ENCODE peak calls at places on chromosomes 7 and 10, in five cellular contexts. Z is colonic mucosa, Q is mammary epithelial cell, I is NT2/D1, K is trophoblast cell. R is an unnamed sample.

GRCh38 chr7:114802628-114803027 is 119.3 kb upstream of the MDFIC start:
- DNase-seq in Z (no peak), Q (no peak), I (no peak), K (no peak), R (no peak)

GRCh38 chr7:139994356-139994755 is 68.4 kb downstream of the PARP12 start:
- DNase-seq in Z (no peak), Q (no peak), I (no peak), K (no peak), R (no peak)

GRCh38 chr10:73923935-73924598 is 13.1 kb downstream of the PLAU start:
- DNase-seq in Z (no peak), Q (no peak), I (no peak), K (no peak), R (no peak)

GRCh38 chr7:95430864-95431263 is 4.0 kb downstream of the PON2 start:
- DNase-seq in Z (peak), Q (peak), I (no peak), K (no peak), R (no peak)

GRCh38 chr10:116098411-116099019 is 174.5 kb downstream of the GFRA1 start:
- DNase-seq in Z (no peak), Q (no peak), I (no peak), K (no peak), R (no peak)

GRCh38 chr7:27586825-27587224 is 75.9 kb downstream of the HIBADH start:
- DNase-seq in Z (peak), Q (no peak), I (no peak), K (no peak), R (no peak)

GRCh38 chr10:51770719-51771118 is 71.3 kb upstream of the CSTF2T start:
- DNase-seq in Z (no peak), Q (no peak), I (no peak), K (peak), R (no peak)

GRCh38 chr10:17046989-17047388 is 82.6 kb downstream of the CUBN start:
- DNase-seq in Z (no peak), Q (no peak), I (no peak), K (no peak), R (no peak)

GRCh38 chr10:46233101-46233500 is 53.7 kb upstream of the ANTXRL start:
- DNase-seq in Z (peak), Q (no peak), I (no peak), K (no peak), R (no peak)

GRCh38 chr10:84537447-84537931 is 209.1 kb downstream of the CCSER2 start:
- DNase-seq in Z (peak), Q (peak), I (peak), K (peak), R (peak)

GRCh38 chr10:129962092-129962494 is 2.0 kb downstream of the EBF3 start:
- DNase-seq in Z (no peak), Q (no peak), I (no peak), K (no peak), R (no peak)

GRCh38 chr7:107025449-107026103 is 18.9 kb upstream of the PRKAR2B start:
- DNase-seq in Z (no peak), Q (no peak), I (no peak), K (no peak), R (no peak)

GRCh38 chr7:100545636-100546128 is 6.7 kb downstream of the AGFG2 start:
- DNase-seq in Z (no peak), Q (peak), I (peak), K (peak), R (peak)

GRCh38 chr7:92722541-92722940 is 113.8 kb downstream of the CDK6 start:
- DNase-seq in Z (no peak), Q (no peak), I (no peak), K (no peak), R (peak)
- H3K9ac ChIP-seq in Z (no peak), Q (no peak), I (no peak), K (no peak), R (no peak)

DNA sequence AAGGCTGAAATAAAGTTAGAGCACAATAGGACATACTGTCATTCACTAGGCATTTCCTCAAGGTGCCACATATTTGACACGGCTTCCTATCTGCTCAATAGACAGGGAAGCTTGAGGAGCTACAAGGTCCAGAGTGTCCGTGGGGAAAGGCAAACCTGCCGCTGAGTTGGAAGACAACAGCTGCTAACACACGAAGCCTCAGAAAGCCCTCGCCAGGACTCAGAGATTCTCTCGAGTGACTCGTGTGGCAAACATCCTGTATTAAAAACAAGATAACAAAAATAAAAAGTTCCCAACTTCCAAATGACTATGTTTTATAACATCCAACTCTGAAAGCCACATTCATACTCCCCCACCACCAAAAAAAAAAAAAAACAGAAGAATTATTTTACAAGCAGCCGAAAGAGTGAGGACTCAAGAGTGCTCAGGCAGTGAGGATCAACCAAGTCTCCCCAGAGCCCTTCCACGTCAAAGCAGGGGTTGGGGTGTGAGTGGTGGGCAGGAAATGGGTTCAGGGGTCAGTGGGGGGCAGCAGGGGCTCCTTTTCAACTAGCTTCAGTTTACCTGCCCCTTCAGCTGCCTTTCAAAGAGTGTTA is 67.6 kb downstream of the STK17A start:
- DNase-seq in Z (no peak), Q (no peak), I (no peak), K (no peak), R (peak)
- H3K9ac ChIP-seq in Z (no peak), Q (no peak), I (no peak), K (no peak), R (peak)

GRCh38 chr7:30726296-30727006 is 25.5 kb upstream of the INMT start:
- DNase-seq in Z (no peak), Q (no peak), I (no peak), K (no peak), R (no peak)
- H3K9ac ChIP-seq in Z (no peak), Q (no peak), I (no peak), K (no peak), R (no peak)

GRCh38 chr7:45704683-45705016 is 130.5 kb downstream of the ADCY1 start:
- DNase-seq in Z (peak), Q (no peak), I (no peak), K (no peak), R (no peak)

GRCh38 chr7:45703911-45704682 is 129.9 kb downstream of the ADCY1 start:
- DNase-seq in Z (peak), Q (no peak), I (no peak), K (no peak), R (no peak)

GRCh38 chr7:45701701-45702460 is 127.7 kb downstream of the ADCY1 start:
- DNase-seq in Z (no peak), Q (no peak), I (no peak), K (no peak), R (no peak)

GRCh38 chr7:45703373-45703821 is 129.2 kb downstream of the ADCY1 start:
- DNase-seq in Z (peak), Q (no peak), I (no peak), K (no peak), R (no peak)

DNA sequence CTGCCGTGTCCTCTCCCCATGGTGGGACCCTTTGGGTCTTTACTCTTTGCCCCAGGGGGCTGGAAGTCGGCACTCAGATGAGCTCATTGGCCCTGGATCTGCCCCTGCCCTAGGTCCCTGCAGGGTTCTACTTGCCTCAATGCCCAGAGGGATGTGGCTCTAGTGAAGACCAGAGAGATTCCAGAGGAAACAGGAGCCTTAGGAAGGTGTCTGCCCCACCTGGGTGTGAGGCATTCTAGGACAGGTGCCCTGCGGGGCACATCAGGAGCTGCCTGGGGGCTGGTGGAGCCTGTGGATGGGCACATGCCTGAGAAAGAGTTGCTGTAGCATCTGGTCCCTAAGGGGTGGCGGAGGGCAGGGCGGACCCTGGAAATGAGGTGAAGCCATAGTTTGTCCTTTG is 128.6 kb downstream of the ADCY1 start:
- DNase-seq in Z (peak), Q (no peak), I (no peak), K (no peak), R (no peak)
- H3K9ac ChIP-seq in Z (no peak), Q (no peak), I (no peak), K (no peak), R (no peak)

DNA sequence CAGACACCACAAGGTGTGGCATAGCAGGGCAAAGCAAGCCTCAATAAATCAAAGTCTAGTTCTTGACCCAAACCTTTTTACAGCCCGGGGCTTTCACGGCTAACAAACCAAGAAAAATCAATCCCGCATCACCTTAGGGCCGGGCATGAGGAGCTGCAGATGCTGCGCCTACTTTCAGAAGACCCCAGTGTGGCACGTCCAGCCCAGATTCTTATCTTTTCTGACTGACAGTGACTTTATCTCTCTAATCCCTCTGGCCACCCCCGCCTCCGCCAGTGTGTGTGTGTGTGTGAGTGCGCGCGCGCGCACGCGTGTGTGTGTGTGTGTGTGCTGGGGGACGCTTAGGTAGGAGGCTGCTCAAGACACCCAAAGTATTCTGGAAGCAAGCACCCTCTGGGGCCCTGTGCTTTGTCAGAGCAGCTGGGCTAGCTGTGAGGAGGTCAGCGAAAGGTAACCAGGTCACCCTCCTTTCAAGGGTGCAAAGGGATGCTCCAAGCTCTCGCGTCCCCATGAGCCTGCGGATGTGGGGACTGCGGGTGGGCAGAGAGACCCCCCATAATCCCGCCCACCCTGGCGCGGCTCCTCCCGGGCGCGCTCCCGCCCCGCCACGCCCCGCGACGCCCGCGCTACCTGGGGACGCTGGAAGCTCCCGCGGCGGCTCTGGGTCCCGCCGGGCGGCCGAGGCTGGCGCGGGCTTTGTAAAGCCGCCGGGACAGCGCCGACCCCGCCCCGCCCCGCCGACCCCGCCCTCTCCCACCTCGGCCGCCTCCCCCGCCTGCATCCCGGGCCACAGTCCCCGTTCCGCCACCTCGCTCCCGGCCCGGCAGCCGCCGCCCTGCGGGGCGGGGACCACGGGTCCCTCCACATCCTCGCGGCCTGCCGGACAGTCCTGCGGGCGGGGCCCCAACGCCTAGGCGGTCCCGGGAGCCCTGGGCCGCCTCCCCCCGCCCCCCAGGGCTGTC is 57.1 kb upstream of the RHOBTB1 start:
- DNase-seq in Z (peak), Q (peak), I (peak), K (peak), R (peak)
- H3K9ac ChIP-seq in Z (peak), Q (no peak), I (peak), K (no peak), R (peak)

GRCh38 chr7:143391462-143392404 is 10.6 kb downstream of the ZYX start:
- DNase-seq in Z (peak), Q (no peak), I (no peak), K (peak), R (peak)
- H3K9ac ChIP-seq in Z (no peak), Q (no peak), I (no peak), K (no peak), R (peak)

R was measured in endothelial cell of umbilical vein.